ENCODE peak calls at places on chromosomes 4 and X, in ten cellular contexts. X is psoas muscle, F is IMR-90, I is lower leg skin, S is fibroblast of pulmonary artery, Z is neural progenitor cell, A is fibroblast of lung, N is AG09309, E is left ventricle myocardium inferior, G is colonic mucosa. J is an unnamed sample.
A peak's percentile ranks its signal among the peaks of the same experiment; 100 is the strongest.

GRCh38 chrX:19647731-19648588 is 132.7 kb upstream of the MAP3K15 start:
- DNase-seq in X (no peak), N (no peak), S (no peak), I (no peak), Z (no peak), A (peak; percentile 34), E (no peak), G (no peak), F (peak; percentile 51), J (peak; percentile 70)

GRCh38 chrX:9127991-9128390 is 94.1 kb upstream of the FAM9B start:
- DNase-seq in N (no peak), X (no peak), G (no peak), E (no peak), Z (no peak), S (no peak), A (no peak), F (no peak), I (no peak), J (no peak)

GRCh38 chrX:136780738-136781137 is at the start of gene ARHGEF6:
- DNase-seq in N (no peak), A (no peak), E (no peak), F (no peak), Z (no peak), I (no peak), X (no peak), G (no peak), S (no peak), J (no peak)

GRCh38 chr4:84582302-84582987 is 482 bp upstream of the CDS1 start:
- DNase-seq in A (peak; percentile 64), N (no peak), S (peak; percentile 46), E (peak; percentile 83), I (peak; percentile 98), Z (peak; percentile 98), G (peak; percentile 97), X (peak; percentile 70), F (peak; percentile 22), J (peak; percentile 96)

GRCh38 chr4:143745874-143746273 is 45.4 kb upstream of the FREM3 start:
- DNase-seq in A (no peak), E (no peak), N (no peak), X (no peak), I (no peak), S (no peak), Z (no peak), G (no peak), F (no peak), J (no peak)

GRCh38 chrX:136577562-136577961 is 45.5 kb downstream of the VGLL1 start:
- DNase-seq in G (peak; percentile 41), Z (peak; percentile 67), I (no peak), A (peak; percentile 23), F (peak; percentile 32), S (peak; percentile 61), N (no peak), E (peak; percentile 28), X (peak; percentile 42), J (peak; percentile 54)

GRCh38 chr4:139692300-139693012 is 26.8 kb downstream of the MGST2 start:
- DNase-seq in X (no peak), N (no peak), F (no peak), I (peak; percentile 61), Z (peak; percentile 24), A (no peak), S (no peak), G (no peak), E (no peak), J (peak; percentile 36)

GRCh38 chrX:119686087-119686639 is 6.8 kb downstream of the SEPTIN6 start:
- DNase-seq in A (no peak), F (no peak), X (peak; percentile 18), E (no peak), G (no peak), S (no peak), N (no peak), I (no peak), Z (no peak), J (no peak)

GRCh38 chr4:6235901-6236625 is 33.6 kb upstream of the WFS1 start:
- DNase-seq in I (peak; percentile 52), Z (no peak), F (no peak), X (no peak), G (no peak), N (no peak), S (no peak), E (no peak), A (no peak), J (no peak)

GRCh38 chr4:1715002-1715761 is 3.1 kb upstream of the SLBP start:
- DNase-seq in I (no peak), A (no peak), S (no peak), N (no peak), X (no peak), G (no peak), F (no peak), E (no peak), Z (no peak), J (no peak)

GRCh38 chr4:4613641-4614286 is 71.9 kb upstream of the STX18 start:
- DNase-seq in N (no peak), I (peak; percentile 49), S (no peak), Z (no peak), A (peak; percentile 9), X (no peak), G (no peak), F (peak; percentile 41), E (no peak), J (no peak)

GRCh38 chrX:123083924-123084323 is 100.2 kb upstream of the GRIA3 start:
- DNase-seq in I (no peak), Z (no peak), F (no peak), G (no peak), X (no peak), N (peak; percentile 13), A (peak; percentile 69), E (no peak), S (peak; percentile 35), J (peak; percentile 89)

GRCh38 chr4:81237791-81238190 is 22.8 kb upstream of the PRKG2 start:
- DNase-seq in Z (no peak), S (no peak), A (no peak), I (no peak), G (no peak), E (no peak), N (no peak), F (no peak), X (no peak), J (peak; percentile 15)

GRCh38 chrX:69179380-69179911 is 14.2 kb upstream of the PJA1 start:
- DNase-seq in N (no peak), I (no peak), A (peak; percentile 51), F (peak; percentile 29), G (no peak), E (no peak), S (peak; percentile 14), Z (peak; percentile 84), X (no peak), J (no peak)

GRCh38 chrX:150157291-150157690 is 205.8 kb upstream of the MAMLD1 start:
- DNase-seq in G (no peak), Z (no peak), A (no peak), F (no peak), E (no peak), S (no peak), X (no peak), I (no peak), N (no peak), J (no peak)

GRCh38 chrX:41314204-41314603 is 19.8 kb upstream of the DDX3X start:
- DNase-seq in Z (no peak), G (no peak), A (no peak), E (no peak), F (no peak), N (no peak), I (no peak), S (no peak), X (no peak), J (no peak)

GRCh38 chr4:5524900-5525299 is 183.5 kb downstream of the EVC2 start:
- DNase-seq in S (peak; percentile 64), A (peak; percentile 87), E (no peak), G (no peak), I (no peak), Z (no peak), N (no peak), F (peak; percentile 57), X (no peak), J (no peak)

GRCh38 chr4:20773144-20773997 is 73.1 kb downstream of the PACRGL start:
- DNase-seq in G (peak; percentile 40), Z (peak; percentile 85), F (peak; percentile 54), S (peak; percentile 81), N (peak; percentile 8), A (peak; percentile 42), E (no peak), I (no peak), X (peak; percentile 12), J (peak; percentile 72)

GRCh38 chrX:72621163-72621562 is 48.5 kb upstream of the HDAC8 start:
- DNase-seq in X (no peak), E (no peak), F (no peak), G (no peak), I (no peak), Z (no peak), S (no peak), N (no peak), A (no peak), J (no peak)
- H3K4me3 ChIP-seq in X (no peak overlapping the region), E (no peak overlapping the region), F (no peak overlapping the region), G (no peak overlapping the region), I (no peak overlapping the region), Z (no peak overlapping the region), S (peak overlapping the region; percentile 36), N (no peak overlapping the region), A (no peak overlapping the region), J (no peak overlapping the region)

DNA sequence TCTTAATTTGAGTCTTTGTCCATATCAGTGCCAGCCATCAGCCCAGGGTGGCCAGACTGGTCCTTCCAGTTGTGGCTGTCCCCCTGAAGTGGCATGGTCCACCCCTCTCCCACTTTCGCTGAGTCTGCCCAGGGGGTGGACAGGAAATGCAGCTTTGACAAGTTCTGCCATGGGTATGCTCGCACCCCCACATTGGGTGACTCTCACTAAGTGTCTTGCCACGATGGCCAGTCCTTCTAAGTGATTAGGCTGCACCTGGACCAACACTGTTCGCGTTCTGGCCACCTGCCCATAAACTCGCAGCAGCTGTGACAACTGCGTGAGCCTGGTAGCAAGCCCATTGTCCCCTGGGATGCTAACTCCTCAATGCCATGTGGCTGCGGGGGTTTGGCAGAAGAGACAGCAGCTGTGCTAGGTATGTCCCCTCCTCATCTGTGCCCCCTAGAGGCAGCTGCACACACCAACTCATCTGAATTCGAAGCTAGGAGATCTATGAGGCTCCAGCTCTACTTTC is 10.0 kb upstream of the LNX1 start:
- DNase-seq in X (peak; percentile 29), N (no peak), I (no peak), Z (peak; percentile 66), F (no peak), A (no peak), G (peak; percentile 45), E (peak; percentile 15), S (peak; percentile 28), J (peak; percentile 66)
- TF ChIP-seq CTCF in X (no peak), N (peak; percentile 16), I (no peak), Z (peak; percentile 56), F (peak; percentile 19), A (peak; percentile 12), G (no peak), E (peak; percentile 47), S (peak; percentile 40), J (peak; percentile 33)

GRCh38 chr4:77505275-77505957 is 100.2 kb upstream of the CXCL13 start:
- DNase-seq in A (no peak), Z (no peak), G (no peak), X (no peak), N (no peak), S (no peak), E (no peak), I (no peak), F (no peak), J (no peak)
- H3K4me3 ChIP-seq in A (no peak overlapping the region), Z (no peak overlapping the region), G (no peak overlapping the region), X (no peak overlapping the region), N (no peak overlapping the region), S (no peak overlapping the region), E (no peak overlapping the region), I (no peak overlapping the region), F (no peak overlapping the region), J (no peak overlapping the region)

DNA sequence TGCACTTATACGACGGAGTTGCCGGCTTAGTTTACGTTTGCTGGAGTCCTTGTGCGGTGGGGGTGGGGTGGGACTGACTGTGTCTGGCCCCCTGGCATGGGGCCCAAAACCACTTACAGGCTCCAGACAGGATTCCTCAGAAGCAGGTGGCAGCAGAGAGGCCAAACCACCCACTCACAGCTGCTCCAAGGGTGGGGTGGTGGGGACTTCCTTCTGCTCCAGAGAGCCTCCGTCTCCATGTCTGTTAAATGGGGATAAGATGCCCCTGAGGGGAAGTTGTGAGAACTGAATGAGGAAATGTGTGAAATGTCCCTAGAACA is 36.7 kb downstream of the PSAPL1 start:
- DNase-seq in S (peak; percentile 3), Z (no peak), I (peak; percentile 70), A (peak; percentile 93), N (no peak), E (peak; percentile 69), X (no peak), F (peak; percentile 59), G (no peak), J (peak; percentile 1)
- TF ChIP-seq CTCF in S (no peak), Z (no peak), I (no peak), A (no peak), N (peak; percentile 9), E (peak; percentile 26), X (no peak), F (no peak), G (no peak), J (no peak)

J was measured in epithelial cell of esophagus.